ENCODE peak calls at places on chromosomes 13 and 19, in six cellular contexts. D is heart left ventricle, M is cardiac muscle cell, B is vagina, F is lung, U is colonic mucosa. R is an unnamed sample.

GRCh38 chr13:97262058-97262457 is 39.9 kb downstream of the MBNL2 start:
- DNase-seq in M (no peak), B (no peak), D (no peak), U (no peak), F (no peak), R (no peak)

GRCh38 chr13:37657134-37657533 is 58.6 kb upstream of the POSTN start:
- DNase-seq in M (no peak), U (no peak), F (no peak), D (no peak), B (no peak), R (no peak)

GRCh38 chr19:45804140-45804958 is 10.8 kb downstream of the RSPH6A start:
- DNase-seq in D (no peak), M (no peak), B (no peak), U (no peak), F (no peak), R (no peak)

GRCh38 chr19:14383898-14384669 is 2.8 kb downstream of the ADGRE5 start:
- DNase-seq in F (peak; percentile 60), M (no peak), U (peak; percentile 58), D (peak; percentile 41), B (no peak), R (no peak)

GRCh38 chr19:39546599-39546998 is 6.6 kb upstream of the EID2 start:
- DNase-seq in U (no peak), D (no peak), F (no peak), M (no peak), B (peak; percentile 12), R (no peak)

GRCh38 chr19:41904118-41904870 is 21.3 kb downstream of the ARHGEF1 start:
- DNase-seq in U (peak; percentile 93), F (peak; percentile 92), M (no peak), D (no peak), B (no peak), R (no peak)

GRCh38 chr19:7869910-7870511 is 4.2 kb downstream of the PRR36 start:
- DNase-seq in U (peak; percentile 62), M (peak; percentile 91), B (no peak), F (no peak), D (no peak), R (peak; percentile 92)

GRCh38 chr19:29504454-29504853 is 21.3 kb upstream of the VSTM2B start:
- DNase-seq in B (no peak), F (no peak), D (no peak), M (no peak), U (no peak), R (no peak)

GRCh38 chr19:49359851-49360845 is 2.1 kb downstream of the TEAD2 start:
- DNase-seq in D (no peak), U (no peak), B (no peak), F (no peak), M (no peak), R (peak; percentile 26)

GRCh38 chr19:5407356-5407755 is 47.9 kb upstream of the ZNRF4 start:
- DNase-seq in F (no peak), B (no peak), M (no peak), D (no peak), U (no peak), R (no peak)

GRCh38 chr13:91346062-91346461 is 1.4 kb upstream of the MIR17HG start:
- DNase-seq in M (no peak), D (no peak), F (no peak), B (no peak), U (no peak), R (no peak)

GRCh38 chr13:71577127-71577526 is 289.9 kb downstream of the DACH1 start:
- DNase-seq in M (no peak), B (no peak), U (no peak), F (no peak), D (no peak), R (no peak)

GRCh38 chr19:47417107-47417745 is 2.1 kb downstream of the MEIS3 start:
- DNase-seq in U (no peak), F (no peak), B (no peak), M (no peak), D (no peak), R (no peak)

GRCh38 chr19:47416667-47417033 is 2.7 kb downstream of the MEIS3 start:
- DNase-seq in U (no peak), D (no peak), B (no peak), F (no peak), M (no peak), R (no peak)

GRCh38 chr19:47415953-47416666 is 3.2 kb downstream of the MEIS3 start:
- DNase-seq in M (no peak), U (no peak), B (no peak), D (no peak), F (no peak), R (no peak)

GRCh38 chr19:47413941-47414340 is 5.4 kb downstream of the MEIS3 start:
- DNase-seq in D (no peak), M (no peak), B (no peak), U (no peak), F (no peak), R (no peak)

DNA sequence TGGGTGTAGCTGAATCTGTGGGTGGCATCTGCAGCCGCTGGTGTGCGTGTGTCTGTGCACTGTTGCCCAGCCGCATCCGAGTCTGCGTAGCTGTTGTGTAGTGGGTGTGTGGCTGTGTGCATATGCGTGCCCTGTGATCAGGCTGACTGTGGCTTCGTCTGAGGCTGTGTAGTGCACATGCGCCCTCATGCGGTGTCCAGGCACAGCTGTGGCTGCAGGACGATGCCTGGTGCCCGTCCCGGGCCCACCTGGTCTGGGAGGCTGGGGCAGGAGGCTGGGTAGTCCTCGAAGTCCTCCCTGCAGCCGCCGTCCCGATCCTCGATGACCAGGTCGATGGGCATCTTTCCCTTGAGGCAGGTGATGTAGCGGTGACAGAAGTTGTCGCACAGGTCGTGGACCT is 4.9 kb downstream of the MEIS3 start:
- DNase-seq in U (no peak), M (peak; percentile 23), D (no peak), B (no peak), F (no peak), R (peak; percentile 79)
- TF ChIP-seq CTCF in U (no peak), M (no peak), D (no peak), B (no peak), F (no peak), R (peak; percentile 64)

GRCh38 chr19:34480971-34481821 is at the start of gene WTIP:
- DNase-seq in B (no peak), F (peak; percentile 72), D (peak; percentile 89), M (peak; percentile 93), U (peak; percentile 39), R (peak; percentile 94)
- H3K27ac ChIP-seq in B (peak within 1 kb of the TSS; percentile 85), F (peak within 1 kb of the TSS; percentile 87), D (peak within 1 kb of the TSS; percentile 75), M (peak within 1 kb of the TSS; percentile 95), U (peak within 1 kb of the TSS; percentile 52), R (peak within 1 kb of the TSS; percentile 90)

GRCh38 chr19:36489139-36489919 is at the start of gene ZNF566:
- DNase-seq in D (peak; percentile 91), U (peak; percentile 93), B (no peak), M (peak; percentile 97), F (peak; percentile 94), R (peak; percentile 99)
- TF ChIP-seq CTCF in D (no peak), U (no peak), B (no peak), M (no peak), F (no peak), R (peak; percentile 23)

GRCh38 chr19:56117376-56117884 is 3.7 kb downstream of the ZNF787 start:
- DNase-seq in D (no peak), B (no peak), M (no peak), U (no peak), F (no peak), R (no peak)
- H3K27ac ChIP-seq in D (no peak overlapping the region), B (no peak overlapping the region), M (peak overlapping the region; percentile 97), U (peak overlapping the region; percentile 96), F (no peak overlapping the region), R (no peak overlapping the region)

GRCh38 chr19:38213911-38214625 is 10.0 kb downstream of the DPF1 start:
- DNase-seq in F (no peak), U (no peak), D (no peak), M (no peak), B (no peak), R (no peak)

GRCh38 chr19:38213469-38213868 is 10.6 kb downstream of the DPF1 start:
- DNase-seq in F (no peak), B (no peak), M (no peak), U (no peak), D (no peak), R (no peak)

GRCh38 chr19:38218204-38218603 is 5.8 kb downstream of the DPF1 start:
- DNase-seq in D (no peak), U (no peak), B (no peak), M (no peak), F (no peak), R (no peak)

GRCh38 chr19:38219221-38219620 is 4.8 kb downstream of the DPF1 start:
- DNase-seq in M (no peak), F (no peak), U (no peak), D (no peak), B (no peak), R (no peak)

DNA sequence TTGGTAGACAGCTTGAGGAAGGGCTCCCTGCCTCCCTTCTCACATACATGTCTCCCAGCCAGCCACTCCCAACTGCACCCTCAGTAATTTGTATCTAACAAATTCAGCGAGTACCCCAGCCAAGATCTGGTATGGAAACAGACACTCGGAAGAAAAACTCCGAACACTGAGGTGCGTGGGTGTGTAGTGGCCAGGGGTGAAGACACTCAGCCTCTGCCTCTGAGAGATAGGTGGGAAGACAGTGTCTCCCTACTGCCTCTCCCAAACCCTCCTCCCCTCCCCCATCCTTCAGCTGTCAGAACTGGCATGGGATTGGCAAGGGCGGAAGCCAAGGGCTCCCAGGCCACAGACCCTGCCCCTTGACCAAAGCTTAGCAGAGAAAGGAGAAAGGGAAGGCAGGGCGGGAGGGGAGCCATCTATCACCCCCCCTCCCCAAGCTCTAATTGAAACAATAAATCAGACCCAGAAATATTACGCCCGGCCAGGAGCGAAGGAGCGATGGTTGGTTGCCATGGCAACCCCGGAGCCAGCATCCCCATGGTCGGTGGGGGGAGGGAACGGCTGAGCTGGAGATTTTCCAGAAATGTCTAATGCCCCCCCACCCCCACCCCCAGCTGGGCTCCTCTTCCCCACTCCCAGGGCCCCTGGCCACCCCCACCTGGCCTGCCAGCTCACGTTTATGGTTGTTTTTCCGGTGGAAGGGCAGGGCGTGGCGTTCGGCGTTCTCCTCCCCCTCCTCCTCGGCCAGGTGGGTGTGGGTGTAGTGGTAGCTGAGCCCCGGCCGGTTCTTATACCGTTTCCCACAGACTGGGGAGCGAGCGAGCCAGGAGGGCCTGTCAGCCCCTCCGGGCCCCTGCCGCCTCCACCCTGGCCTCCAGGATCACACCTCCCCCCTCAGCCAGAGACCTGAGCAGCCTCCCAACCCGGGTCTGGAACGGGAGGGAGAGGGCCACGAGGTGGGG is 7.0 kb downstream of the DPF1 start:
- DNase-seq in B (no peak), D (no peak), M (no peak), F (no peak), U (no peak), R (no peak)
- TF ChIP-seq CTCF in B (no peak), D (no peak), M (no peak), F (no peak), U (no peak), R (no peak)

GRCh38 chr13:77002590-77003190 is 10.8 kb downstream of the CLN5 start:
- DNase-seq in U (no peak), M (peak; percentile 28), D (no peak), B (no peak), F (no peak), R (no peak)
- H3K27ac ChIP-seq in U (no peak overlapping the region), M (no peak overlapping the region), D (no peak overlapping the region), B (no peak overlapping the region), F (no peak overlapping the region), R (no peak overlapping the region)

GRCh38 chr13:65292488-65292901 is 1937.6 kb downstream of the PCDH9 start:
- DNase-seq in U (no peak), M (peak; percentile 18), B (no peak), F (no peak), D (no peak), R (peak; percentile 72)
- TF ChIP-seq CTCF in U (no peak), M (no peak), B (no peak), F (no peak), D (no peak), R (no peak)

R was measured in endodermal cell.